ENCODE peak calls at places on chromosomes 6 and 20, in eight cellular contexts. L, Z, A, H, Y, O, J and X are unnamed samples.
A peak's percentile ranks its signal among the peaks of the same experiment; 100 is the strongest.

GRCh38 chr6:79280756-79281155 is 46.3 kb upstream of the HMGN3 start:
- DNase-seq in L (no peak), Z (no peak), A (no peak), H (no peak), Y (no peak), O (no peak), J (no peak), X (no peak)

GRCh38 chr6:7414811-7415210 is 25.2 kb downstream of the RIOK1 start:
- DNase-seq in L (no peak), Z (no peak), A (peak; percentile 54), H (no peak), Y (no peak), O (no peak), J (no peak), X (no peak)

GRCh38 chr20:33672426-33673114 is 1.7 kb downstream of the NECAB3 start:
- DNase-seq in L (no peak), Z (no peak), A (no peak), H (no peak), Y (no peak), O (no peak), J (peak; percentile 46), X (no peak)

GRCh38 chr20:63090682-63091571 is 84.2 kb upstream of the BHLHE23 start:
- DNase-seq in L (no peak), Z (no peak), A (no peak), H (no peak), Y (no peak), O (no peak), J (peak; percentile 39), X (peak; percentile 23)

GRCh38 chr6:28896505-28897392 is 27.0 kb downstream of the TRIM27 start:
- DNase-seq in L (peak; percentile 52), Z (peak; percentile 55), A (peak; percentile 65), H (peak; percentile 34), Y (peak; percentile 19), O (peak; percentile 71), J (peak; percentile 74), X (peak; percentile 84)

GRCh38 chr20:4108495-4109306 is 93.3 kb upstream of the RNF24 start:
- DNase-seq in L (peak; percentile 71), Z (peak; percentile 73), A (peak; percentile 93), H (peak; percentile 42), Y (no peak), O (peak; percentile 57), J (peak; percentile 68), X (peak; percentile 76)

GRCh38 chr6:161058746-161059145 is 67.2 kb downstream of the MAP3K4 start:
- DNase-seq in L (no peak), Z (no peak), A (peak; percentile 28), H (no peak), Y (no peak), O (no peak), J (no peak), X (no peak)

GRCh38 chr20:3163099-3164042 is 3.7 kb upstream of the FASTKD5 start:
- DNase-seq in L (no peak), Z (no peak), A (no peak), H (no peak), Y (no peak), O (no peak), J (no peak), X (peak; percentile 69)

GRCh38 chr6:100889351-100889750 is 8.2 kb upstream of the ASCC3 start:
- DNase-seq in L (no peak), Z (no peak), A (no peak), H (no peak), Y (no peak), O (no peak), J (no peak), X (no peak)

GRCh38 chr6:72822691-72823090 is 200.8 kb downstream of the KCNQ5 start:
- DNase-seq in L (no peak), Z (no peak), A (no peak), H (no peak), Y (no peak), O (no peak), J (no peak), X (no peak)

GRCh38 chr6:156359912-156360311 is 417.3 kb upstream of the ARID1B start:
- DNase-seq in L (no peak), Z (no peak), A (no peak), H (no peak), Y (no peak), O (no peak), J (no peak), X (no peak)

GRCh38 chr6:150267686-150268561 is 100.9 kb upstream of the IYD start:
- DNase-seq in L (peak; percentile 68), Z (no peak), A (peak; percentile 52), H (no peak), Y (no peak), O (peak; percentile 60), J (peak; percentile 70), X (no peak)

GRCh38 chr20:19249515-19249914 is 37.1 kb downstream of the SLC24A3 start:
- DNase-seq in L (no peak), Z (no peak), A (peak; percentile 22), H (no peak), Y (no peak), O (no peak), J (no peak), X (no peak)

GRCh38 chr6:27076116-27076515 is 171.4 kb upstream of the PRSS16 start:
- DNase-seq in L (no peak), Z (no peak), A (no peak), H (no peak), Y (no peak), O (no peak), J (no peak), X (no peak)

GRCh38 chr6:101806241-101806640 is 412.7 kb downstream of the GRIK2 start:
- DNase-seq in L (no peak), Z (no peak), A (no peak), H (no peak), Y (no peak), O (no peak), J (no peak), X (no peak)

GRCh38 chr20:44692932-44693476 is 22.2 kb upstream of the CCN5 start:
- DNase-seq in L (no peak), Z (peak; percentile 73), A (peak; percentile 97), H (no peak), Y (peak; percentile 71), O (peak; percentile 50), J (peak; percentile 90), X (peak; percentile 94)

GRCh38 chr6:125354649-125355048 is 52.9 kb upstream of the HDDC2 start:
- DNase-seq in L (no peak), Z (no peak), A (no peak), H (no peak), Y (no peak), O (no peak), J (no peak), X (no peak)

GRCh38 chr6:11497881-11498280 is 39.7 kb upstream of the TMEM170B start:
- DNase-seq in L (no peak), Z (no peak), A (no peak), H (no peak), Y (no peak), O (no peak), J (no peak), X (no peak)

DNA sequence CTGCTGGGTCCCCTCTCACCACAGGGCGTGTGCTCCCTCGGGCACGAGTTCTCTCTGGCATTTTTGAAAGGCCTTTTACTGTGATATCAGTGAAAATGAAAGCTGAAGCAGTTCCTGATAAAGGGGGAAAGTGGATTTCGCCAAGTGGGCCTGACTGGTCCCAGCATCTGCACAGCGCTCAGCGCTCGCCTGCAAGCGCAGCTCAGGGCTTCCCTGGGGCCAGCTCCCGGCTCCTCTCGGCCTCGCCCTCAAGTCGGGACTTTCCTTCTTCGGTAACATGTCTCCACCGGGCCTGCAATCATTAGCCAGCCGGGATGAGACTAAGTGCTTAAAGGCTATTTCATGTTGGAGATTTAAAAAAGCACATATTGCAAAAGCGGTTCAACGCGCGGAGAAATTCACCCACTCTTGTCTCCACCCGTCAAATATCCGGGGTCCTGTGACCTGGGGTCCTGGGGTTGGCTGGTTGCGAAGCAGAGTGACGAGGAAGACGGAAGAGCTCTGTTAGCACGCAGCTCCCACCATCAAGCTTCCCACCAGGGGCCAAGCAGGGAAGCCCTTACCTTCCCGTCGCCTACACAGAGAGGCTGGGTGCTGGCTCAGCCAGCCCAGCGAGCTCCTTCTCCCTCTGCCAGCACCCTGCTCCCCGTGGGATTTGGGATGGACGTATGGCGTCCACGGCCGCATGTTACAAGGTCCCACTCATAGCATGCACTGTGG is 114.1 kb downstream of the SMOC2 start:
- DNase-seq in L (no peak), Z (no peak), A (no peak), H (no peak), Y (no peak), O (no peak), J (no peak), X (no peak)
- H3K27me3 ChIP-seq in L (no peaks in the 10 kb centered on the region), Z (no peaks in the 10 kb centered on the region), A (no peaks in the 10 kb centered on the region), H (no peaks in the 10 kb centered on the region), Y (no peaks in the 10 kb centered on the region), O (no peaks in the 10 kb centered on the region), J (no peaks in the 10 kb centered on the region), X (no peaks in the 10 kb centered on the region)

DNA sequence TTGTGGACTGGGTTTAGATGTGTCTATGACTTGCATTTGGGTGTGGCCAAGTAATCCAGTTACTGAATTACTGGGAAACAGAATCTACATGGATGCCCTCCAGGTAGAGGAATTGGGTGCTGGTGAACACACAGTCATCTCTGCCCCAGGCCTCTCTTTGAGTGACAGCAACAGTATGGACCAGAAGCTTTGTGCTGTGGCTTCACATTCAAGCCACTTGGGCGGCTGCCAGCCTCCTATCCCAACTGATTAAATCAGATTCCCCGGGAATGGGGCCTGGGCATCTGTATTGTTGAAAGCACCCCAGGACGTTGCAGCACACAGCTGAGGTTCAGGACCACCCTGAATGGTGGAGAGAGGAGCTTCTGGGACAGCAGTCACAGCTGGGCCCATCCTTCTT is 144.6 kb downstream of the DHX35 start:
- DNase-seq in L (no peak), Z (no peak), A (no peak), H (no peak), Y (no peak), O (no peak), J (no peak), X (no peak)
- H3K27me3 ChIP-seq in L (peaks cover 14% of the 10 kb centered on the region), Z (peaks cover 26% of the 10 kb centered on the region), A (peaks cover 2% of the 10 kb centered on the region), H (no peaks in the 10 kb centered on the region), Y (peaks cover 28% of the 10 kb centered on the region), O (no peaks in the 10 kb centered on the region), J (peaks cover 3% of the 10 kb centered on the region), X (no peaks in the 10 kb centered on the region)

DNA sequence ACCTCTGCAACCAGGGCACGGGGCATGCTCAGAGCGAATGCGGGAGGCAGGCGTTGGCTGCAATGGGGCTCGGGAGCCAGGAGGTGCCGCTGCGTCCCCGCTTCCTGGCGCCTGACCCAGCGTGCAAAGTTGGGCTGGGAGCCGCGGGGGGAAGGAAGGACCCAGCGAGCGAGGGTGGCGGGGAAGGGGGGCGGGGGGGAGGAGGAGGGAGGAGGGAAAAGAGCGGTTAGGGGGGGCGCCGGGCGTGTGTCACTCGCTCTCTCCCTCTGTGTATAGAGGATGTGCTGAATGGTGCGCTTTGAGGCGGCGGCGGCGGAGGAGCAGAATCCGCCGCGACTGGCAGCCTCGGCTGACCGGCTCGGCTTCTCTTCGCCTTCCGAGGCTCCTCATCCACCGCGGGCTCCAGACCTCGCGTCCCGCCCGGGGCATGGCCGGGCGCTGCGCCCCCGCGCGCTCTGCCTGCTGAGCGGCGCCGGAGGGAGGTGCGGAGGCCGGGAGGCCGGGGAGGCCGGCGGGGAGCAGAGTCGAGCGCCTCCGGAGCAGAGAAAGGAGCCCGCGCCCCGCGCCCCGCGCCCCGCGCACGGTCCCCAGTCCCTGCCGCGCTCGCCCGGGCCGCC is at the start of gene PLCB1:
- DNase-seq in L (peak; percentile 89), Z (peak; percentile 88), A (peak; percentile 83), H (peak; percentile 72), Y (peak; percentile 61), O (peak; percentile 81), J (peak; percentile 94), X (peak; percentile 93)
- H3K27me3 ChIP-seq in L (no peaks in the 10 kb centered on the region), Z (peaks cover 19% of the 10 kb centered on the region), A (no peaks in the 10 kb centered on the region), H (no peaks in the 10 kb centered on the region), Y (no peaks in the 10 kb centered on the region), O (no peaks in the 10 kb centered on the region), J (no peaks in the 10 kb centered on the region), X (peaks cover under 1% of the 10 kb centered on the region)

GRCh38 chr20:59428441-59429205 is 128.2 kb downstream of the EDN3 start:
- DNase-seq in L (peak; percentile 11), Z (no peak), A (no peak), H (no peak), Y (no peak), O (no peak), J (no peak), X (no peak)
- H3K27me3 ChIP-seq in L (no peaks in the 10 kb centered on the region), Z (peaks cover 8% of the 10 kb centered on the region), A (no peaks in the 10 kb centered on the region), H (no peaks in the 10 kb centered on the region), Y (peaks cover 7% of the 10 kb centered on the region), O (no peaks in the 10 kb centered on the region), J (peaks cover 2% of the 10 kb centered on the region), X (no peaks in the 10 kb centered on the region)